ENCODE peak calls at places on chromosome 21, in five cellular contexts. I is ACHN; Q is A549; M is CD8-positive, alpha-beta T cell; L is lower lobe of right lung. J is an unnamed sample.

GRCh38 chr21:16192900-16193299 is 463.1 kb downstream of the USP25 start:
- DNase-seq in I (no peak), Q (peak; percentile 23), M (no peak), L (no peak), J (no peak)

GRCh38 chr21:15066231-15066577 is 1.4 kb upstream of the NRIP1 start:
- DNase-seq in I (no peak), Q (no peak), M (no peak), L (no peak), J (no peak)

GRCh38 chr21:27021046-27021445 is 54.2 kb upstream of the ADAMTS5 start:
- DNase-seq in I (no peak), Q (no peak), M (no peak), L (no peak), J (no peak)

GRCh38 chr21:41878831-41879189 is 334 bp downstream of the PRDM15 start:
- DNase-seq in I (peak; percentile 75), Q (peak; percentile 56), M (peak; percentile 82), L (peak; percentile 89), J (peak; percentile 79)

GRCh38 chr21:44517175-44517899 is 22.7 kb downstream of the KRTAP10-1 start:
- DNase-seq in I (peak; percentile 1), Q (peak; percentile 53), M (no peak), L (peak; percentile 38), J (no peak)

GRCh38 chr21:41603476-41603875 is 95.5 kb upstream of the TMPRSS2 start:
- DNase-seq in I (no peak), Q (no peak), M (no peak), L (no peak), J (no peak)

GRCh38 chr21:26850116-26850643 is 5.0 kb upstream of the ADAMTS1 start:
- DNase-seq in I (peak; percentile 64), Q (no peak), M (no peak), L (no peak), J (no peak)

GRCh38 chr21:46151989-46152938 is 3.1 kb downstream of the FTCD start:
- DNase-seq in I (no peak), Q (no peak), M (no peak), L (no peak), J (no peak)

GRCh38 chr21:42652527-42653491 is 612 bp upstream of the PDE9A start:
- DNase-seq in I (peak; percentile 75), Q (peak; percentile 47), M (no peak), L (peak; percentile 84), J (no peak)

GRCh38 chr21:43600642-43601397 is 58.5 kb downstream of the HSF2BP start:
- DNase-seq in I (peak; percentile 80), Q (no peak), M (no peak), L (no peak), J (no peak)

GRCh38 chr21:42567861-42568260 is 54.2 kb downstream of the SLC37A1 start:
- DNase-seq in I (no peak), Q (no peak), M (no peak), L (peak; percentile 62), J (no peak)

GRCh38 chr21:45768011-45768740 is 124.7 kb downstream of the PCBP3 start:
- DNase-seq in I (no peak), Q (no peak), M (no peak), L (no peak), J (no peak)

GRCh38 chr21:45459171-45460010 is 54.4 kb downstream of the COL18A1 start:
- DNase-seq in I (no peak), Q (no peak), M (no peak), L (no peak), J (no peak)

GRCh38 chr21:38751379-38752050 is 54.2 kb upstream of the ETS2 start:
- DNase-seq in I (no peak), Q (no peak), M (no peak), L (peak; percentile 81), J (no peak)

GRCh38 chr21:38388684-38389676 is 109.3 kb downstream of the ERG start:
- DNase-seq in I (no peak), Q (no peak), M (no peak), L (no peak), J (no peak)

GRCh38 chr21:14495075-14495474 is 51.0 kb downstream of the SAMSN1 start:
- DNase-seq in I (no peak), Q (no peak), M (no peak), L (no peak), J (no peak)

GRCh38 chr21:17585875-17586450 is 26.7 kb downstream of the BTG3 start:
- DNase-seq in I (peak; percentile 42), Q (peak; percentile 5), M (no peak), L (no peak), J (no peak)

GRCh38 chr21:15437873-15438272 is 291.9 kb upstream of the USP25 start:
- DNase-seq in I (no peak), Q (no peak), M (no peak), L (no peak), J (no peak)

GRCh38 chr21:44544566-44544965 is 4.6 kb upstream of the KRTAP10-1 start:
- DNase-seq in I (no peak), Q (no peak), M (peak; percentile 32), L (no peak), J (no peak)

GRCh38 chr21:45488839-45489479 is 53.3 kb downstream of the SLC19A1 start:
- DNase-seq in I (no peak), Q (no peak), M (no peak), L (no peak), J (no peak)

GRCh38 chr21:41313765-41314164 is 2.8 kb upstream of the FAM3B start:
- DNase-seq in I (no peak), Q (no peak), M (no peak), L (no peak), J (no peak)

GRCh38 chr21:33655591-33656221 is 13.4 kb downstream of the ITSN1 start:
- DNase-seq in I (peak; percentile 97), Q (peak; percentile 54), M (no peak), L (no peak), J (no peak)

GRCh38 chr21:15841856-15842564 is 112.2 kb downstream of the USP25 start:
- DNase-seq in I (peak; percentile 89), Q (no peak), M (no peak), L (no peak), J (no peak)

GRCh38 chr21:41958886-41959563 is 5.2 kb upstream of the C2CD2 start:
- DNase-seq in I (peak; percentile 51), Q (no peak), M (no peak), L (no peak), J (no peak)

GRCh38 chr21:41817877-41818855 is 51.3 kb upstream of the RIPK4 start:
- DNase-seq in I (no peak), Q (no peak), M (no peak), L (no peak), J (no peak)

GRCh38 chr21:44550807-44551206 is 498 bp downstream of the KRTAP10-2 start:
- DNase-seq in I (no peak), Q (no peak), M (peak; percentile 21), L (peak; percentile 15), J (no peak)

GRCh38 chr21:38769253-38769780 is 36.4 kb upstream of the ETS2 start:
- DNase-seq in I (no peak), Q (no peak), M (no peak), L (no peak), J (no peak)

GRCh38 chr21:35048183-35048601 is 910 bp downstream of the RUNX1 start:
- DNase-seq in I (peak; percentile 43), Q (no peak), M (peak; percentile 73), L (peak; percentile 67), J (peak; percentile 40)

GRCh38 chr21:8992731-8993174 is 1528.6 kb upstream of the TPTE start:
- DNase-seq in I (no peak), Q (no peak), M (no peak), L (no peak), J (no peak)

GRCh38 chr21:42337830-42338729 is 12.7 kb downstream of the TFF2 start:
- DNase-seq in I (peak; percentile 60), Q (peak; percentile 5), M (peak; percentile 88), L (peak; percentile 86), J (peak; percentile 71)

J was measured in natural killer cell.